ENCODE peak calls at places on chromosome 2, in four cellular contexts. T is GM23248, L is OCI-LY7, G is left cardiac atrium. C is an unnamed sample.

GRCh38 chr2:67221266-67221665 is 175.9 kb upstream of the ETAA1 start:
- DNase-seq in T (no peak), L (no peak), G (no peak), C (no peak)

GRCh38 chr2:78979380-78980238 is 45.9 kb upstream of the REG3G start:
- DNase-seq in L (peak; percentile 82), G (peak; percentile 26), T (peak; percentile 39), C (no peak)

GRCh38 chr2:58571181-58571852 is 330.2 kb upstream of the FANCL start:
- DNase-seq in L (peak; percentile 43), G (no peak), T (peak; percentile 85), C (no peak)

GRCh38 chr2:119764832-119765231 is 5.1 kb downstream of the PTPN4 start:
- DNase-seq in T (no peak), L (no peak), G (no peak), C (no peak)

GRCh38 chr2:157254041-157254440 is 3.5 kb upstream of the GALNT5 start:
- DNase-seq in G (no peak), L (no peak), T (peak; percentile 80), C (no peak)

GRCh38 chr2:46548103-46548486 is 68.7 kb downstream of the TMEM247 start:
- DNase-seq in L (no peak), G (peak; percentile 53), T (no peak), C (peak; percentile 68)

GRCh38 chr2:127630409-127631183 is 15.4 kb upstream of the GPR17 start:
- DNase-seq in T (no peak), G (no peak), L (no peak), C (peak; percentile 48)

GRCh38 chr2:209240204-209240603 is 183.6 kb upstream of the MAP2 start:
- DNase-seq in G (no peak), L (no peak), T (no peak), C (no peak)

GRCh38 chr2:48205137-48205798 is 299.0 kb upstream of the FBXO11 start:
- DNase-seq in G (no peak), L (no peak), T (peak; percentile 25), C (no peak)

GRCh38 chr2:1854747-1855146 is 110.4 kb upstream of the PXDN start:
- DNase-seq in T (peak; percentile 64), G (peak; percentile 37), L (no peak), C (no peak)

GRCh38 chr2:12074126-12074883 is 327.9 kb downstream of the LPIN1 start:
- DNase-seq in T (no peak), L (no peak), G (no peak), C (no peak)